ENCODE peak calls at places on chromosomes 1 and 21, in four cellular contexts. L is heart right ventricle, P is tibial artery, D is caudate nucleus. R is an unnamed sample.

GRCh38 chr1:71850515-71850914 is 431.8 kb downstream of the NEGR1 start:
- DNase-seq in L (no peak), P (no peak), D (no peak), R (no peak)

GRCh38 chr1:243286409-243287127 is 30.7 kb downstream of the SDCCAG8 start:
- DNase-seq in L (no peak), P (no peak), D (no peak), R (no peak)

GRCh38 chr1:39657923-39658485 is 13.9 kb downstream of the NT5C1A start:
- DNase-seq in L (peak), P (peak), D (no peak), R (peak)

GRCh38 chr1:220734571-220735326 is 13.4 kb upstream of the MTARC2 start:
- DNase-seq in L (no peak), P (no peak), D (no peak), R (no peak)

GRCh38 chr1:205811660-205812059 is 1.3 kb downstream of the SLC41A1 start:
- DNase-seq in L (peak), P (no peak), D (no peak), R (peak)

GRCh38 chr1:5718716-5719632 is 273.3 kb downstream of the NPHP4 start:
- DNase-seq in L (no peak), P (peak), D (no peak), R (no peak)

GRCh38 chr1:172671591-172671990 is 12.7 kb downstream of the FASLG start:
- DNase-seq in L (no peak), P (no peak), D (no peak), R (no peak)

GRCh38 chr1:50971748-50972305 is 1.8 kb downstream of the CDKN2C start:
- DNase-seq in L (no peak), P (no peak), D (no peak), R (no peak)

GRCh38 chr1:235429143-235429542 is 61.9 kb downstream of the TBCE start:
- DNase-seq in L (no peak), P (no peak), D (no peak), R (no peak)

GRCh38 chr1:5858844-5859407 is 133.3 kb downstream of the NPHP4 start:
- DNase-seq in L (no peak), P (no peak), D (no peak), R (no peak)

GRCh38 chr1:200890818-200891773 is 3.6 kb upstream of the INAVA start:
- DNase-seq in L (peak), P (no peak), D (no peak), R (no peak)

GRCh38 chr1:1371354-1371740 is 3.7 kb downstream of the AURKAIP1 start:
- DNase-seq in L (no peak), P (no peak), D (no peak), R (no peak)

GRCh38 chr1:4362314-4363044 is 291.9 kb upstream of the AJAP1 start:
- DNase-seq in L (no peak), P (no peak), D (no peak), R (no peak)

GRCh38 chr1:15323989-15324866 is 77.2 kb downstream of the FHAD1 start:
- DNase-seq in L (no peak), P (no peak), D (no peak), R (no peak)

GRCh38 chr1:195053478-195053877 is 1554.8 kb downstream of the KCNT2 start:
- DNase-seq in L (no peak), P (no peak), D (no peak), R (no peak)

GRCh38 chr1:230127105-230128054 is 60.3 kb downstream of the GALNT2 start:
- DNase-seq in L (no peak), P (no peak), D (no peak), R (no peak)

GRCh38 chr21:10272216-10272615 is 249.2 kb upstream of the TPTE start:
- DNase-seq in L (no peak), P (peak), D (no peak), R (no peak)

DNA sequence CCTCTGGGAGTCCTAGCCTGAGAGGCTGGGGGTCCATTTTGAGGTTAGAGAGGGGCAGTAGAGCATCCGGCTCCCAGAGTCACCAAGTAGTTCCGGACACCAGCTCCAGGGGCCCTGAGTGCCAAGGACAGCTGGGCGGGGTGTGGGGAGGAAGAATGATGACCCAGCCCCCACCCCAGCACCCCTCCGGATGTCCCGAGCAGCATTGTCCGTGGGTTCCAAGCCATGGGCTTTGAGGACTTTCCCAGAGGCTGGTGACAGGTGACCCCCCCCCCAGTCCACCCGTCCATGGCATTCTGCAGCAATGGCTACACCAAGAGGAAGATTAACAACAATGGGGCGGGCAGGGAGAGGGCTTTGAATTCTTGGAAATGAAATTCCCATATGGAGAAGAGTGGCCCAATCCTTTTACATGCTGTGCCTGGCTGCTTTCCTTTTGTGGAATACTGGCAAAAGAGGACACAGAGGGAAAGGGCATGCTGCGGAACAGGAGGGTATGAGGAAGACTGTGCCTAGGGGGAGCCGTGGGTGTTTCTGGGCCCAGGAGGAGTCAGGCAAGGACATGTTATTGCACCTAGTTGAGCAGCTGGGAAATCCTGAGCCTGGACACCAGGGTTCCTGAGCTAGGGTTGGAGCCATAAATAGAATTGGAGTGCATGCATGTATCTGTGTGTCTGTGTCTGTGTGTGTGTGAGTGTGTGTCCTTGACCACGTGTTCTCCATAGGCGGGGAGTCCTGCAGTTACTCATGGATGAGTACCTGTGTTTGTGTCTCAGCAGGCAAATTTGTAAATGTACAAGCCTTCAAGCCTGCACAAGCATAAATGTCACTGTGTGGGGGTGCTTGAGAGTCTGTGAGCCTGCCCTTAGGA is 953 bp downstream of the ATP1A2 start:
- DNase-seq in L (peak), P (peak), D (no peak), R (no peak)
- H3K27ac ChIP-seq in L (peak), P (peak), D (peak), R (peak)

GRCh38 chr1:84600796-84601195 is 26.6 kb upstream of the CTBS start:
- DNase-seq in L (no peak), P (no peak), D (no peak), R (no peak)

GRCh38 chr1:84603223-84603622 is 29.0 kb upstream of the CTBS start:
- DNase-seq in L (no peak), P (no peak), D (no peak), R (no peak)

GRCh38 chr1:84603941-84604830 is 29.9 kb upstream of the CTBS start:
- DNase-seq in L (peak), P (peak), D (no peak), R (no peak)

GRCh38 chr1:84598846-84599741 is 24.9 kb upstream of the CTBS start:
- DNase-seq in L (no peak), P (no peak), D (no peak), R (no peak)

GRCh38 chr1:84598418-84598817 is 24.2 kb upstream of the CTBS start:
- DNase-seq in L (no peak), P (no peak), D (no peak), R (no peak)
- H3K27ac ChIP-seq in L (peak), P (peak), D (peak), R (peak)

GRCh38 chr21:22710725-22711124 is 1712.5 kb downstream of the NCAM2 start:
- DNase-seq in L (peak), P (no peak), D (no peak), R (no peak)
- H3K27ac ChIP-seq in L (no peak), P (no peak), D (no peak), R (no peak)

DNA sequence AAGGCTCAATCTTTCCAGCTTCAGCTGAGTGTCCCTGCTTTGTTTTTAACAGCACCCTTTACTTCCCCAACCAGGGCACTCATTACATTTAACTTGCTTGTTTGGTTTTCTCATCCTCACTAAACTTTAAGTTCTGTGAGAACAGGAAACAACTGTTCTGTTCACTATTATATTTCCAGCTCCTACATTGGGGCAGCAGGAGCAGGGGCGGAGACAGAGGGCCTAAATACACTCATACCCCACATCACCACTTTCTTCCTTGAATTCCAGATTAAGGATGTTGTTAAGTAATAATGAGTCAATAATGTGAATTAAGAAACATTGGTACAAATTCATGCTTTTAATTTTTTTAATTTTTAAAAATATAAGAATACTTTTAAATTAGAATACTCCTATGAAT is 6.0 kb downstream of the DRAM2 start:
- DNase-seq in L (no peak), P (no peak), D (no peak), R (no peak)
- H3K27ac ChIP-seq in L (peak), P (no peak), D (no peak), R (no peak)

GRCh38 chr1:170200665-170201397 is 55.1 kb downstream of the NTMT2 start:
- DNase-seq in L (no peak), P (no peak), D (no peak), R (no peak)
- H3K27ac ChIP-seq in L (peak), P (peak), D (no peak), R (no peak)

DNA sequence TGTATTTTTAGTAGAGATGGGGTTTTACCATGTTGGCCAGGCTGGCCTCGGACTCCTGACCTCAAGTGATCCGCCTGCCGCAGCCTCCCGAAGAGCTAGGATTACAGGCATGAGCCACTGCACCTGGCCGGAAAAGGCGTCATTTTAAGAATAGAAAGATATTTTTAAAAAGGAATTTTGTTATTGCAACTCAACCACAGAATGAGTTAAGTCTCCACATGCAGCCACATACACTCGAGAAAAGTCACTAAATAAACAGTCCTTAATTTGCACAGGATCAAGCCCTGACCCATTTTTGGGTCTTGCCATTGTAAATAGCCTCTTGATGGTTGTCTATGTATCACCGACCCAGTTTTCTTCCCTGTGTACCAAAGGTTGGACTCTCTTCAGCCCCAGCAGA is 85.5 kb downstream of the FBXO2 start:
- DNase-seq in L (no peak), P (no peak), D (no peak), R (no peak)
- H3K27ac ChIP-seq in L (no peak), P (no peak), D (no peak), R (no peak)

DNA sequence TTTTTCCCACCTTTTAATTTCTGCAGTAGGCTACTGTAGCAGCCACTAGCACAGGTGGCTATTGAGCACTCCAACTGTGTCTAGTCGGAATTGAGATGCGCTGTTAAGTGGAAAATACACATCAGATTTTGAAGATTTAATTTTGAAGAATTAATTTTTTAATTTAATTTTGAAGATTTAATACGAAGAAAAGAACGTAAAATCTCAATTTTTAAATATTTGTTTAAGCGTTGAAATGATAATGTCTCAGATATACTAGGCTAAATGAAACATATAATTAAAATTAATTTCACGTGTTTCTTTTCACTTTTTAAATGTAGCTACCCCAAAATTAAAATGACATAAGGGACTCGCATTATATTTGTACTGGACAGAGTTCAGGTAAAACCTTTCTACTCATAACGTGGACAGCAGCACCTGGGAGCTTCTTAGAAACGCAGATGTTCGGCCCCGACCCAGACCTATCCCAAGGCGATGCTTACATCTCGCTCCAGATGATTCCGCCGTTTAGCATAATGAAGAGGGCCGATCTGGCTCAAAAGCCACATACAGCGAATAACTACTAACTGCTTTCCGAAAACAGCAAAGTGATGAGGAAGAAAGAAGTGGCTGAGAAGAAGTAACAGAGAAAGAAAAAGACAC is 723 bp downstream of the CRYZL1 start:
- DNase-seq in L (no peak), P (no peak), D (no peak), R (no peak)
- H3K27ac ChIP-seq in L (peak), P (peak), D (peak), R (peak)

DNA sequence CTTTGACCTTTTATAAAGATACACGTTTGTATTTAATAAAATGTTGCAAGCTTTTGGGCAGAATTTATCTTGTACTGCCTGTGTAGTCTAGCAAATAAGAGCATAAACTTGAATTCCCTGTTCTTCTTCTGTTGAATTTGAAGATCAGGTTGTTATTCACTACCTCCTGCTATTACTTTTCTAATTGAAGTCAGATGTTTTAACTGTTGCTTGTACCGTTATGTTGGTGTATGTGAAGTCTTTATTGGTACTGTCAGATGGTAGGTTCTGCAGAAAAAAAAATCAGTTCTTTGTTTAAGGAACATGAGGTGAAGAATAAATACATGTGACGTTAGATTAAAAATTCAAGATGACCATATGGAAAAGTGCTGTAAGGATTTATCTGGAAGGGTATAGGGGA is 69.1 kb downstream of the DYRK1A start:
- DNase-seq in L (no peak), P (no peak), D (no peak), R (no peak)
- H3K27ac ChIP-seq in L (peak), P (no peak), D (no peak), R (no peak)

GRCh38 chr1:28518745-28519341 is 13.0 kb downstream of the RCC1 start:
- DNase-seq in L (no peak), P (no peak), D (no peak), R (no peak)
- H3K27ac ChIP-seq in L (peak), P (peak), D (no peak), R (no peak)

DNA sequence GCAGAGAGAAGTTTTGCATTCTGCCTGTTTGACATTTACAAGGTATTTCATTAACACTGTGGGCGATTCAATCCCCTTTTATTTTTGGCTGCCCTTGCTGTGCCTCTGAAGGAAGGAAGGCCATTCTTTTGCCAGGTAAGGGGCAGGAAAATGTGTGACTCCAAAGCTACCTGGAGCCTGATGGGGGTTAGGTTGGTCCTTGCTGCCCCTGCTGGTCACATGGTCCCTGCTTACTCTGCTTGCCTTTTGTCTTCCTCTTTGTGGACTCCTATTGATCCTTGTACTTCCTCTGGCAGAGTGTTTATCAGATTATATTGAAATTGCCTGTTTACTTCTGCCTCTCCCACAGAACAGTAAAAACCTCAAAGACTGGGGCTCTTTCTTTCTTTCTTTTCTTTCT is 65.7 kb downstream of the ST6GALNAC3 start:
- DNase-seq in L (no peak), P (no peak), D (no peak), R (no peak)
- H3K27ac ChIP-seq in L (no peak), P (no peak), D (peak), R (peak)

R was measured in dorsolateral prefrontal cortex.